ENCODE peak calls at places on chromosomes 3 and 15, in eight cellular contexts. P is anterior cingulate cortex; H is GM12878; T is left ventricle myocardium inferior; M is adrenal gland; K is activated T-cell treated with anti-CD3 and anti-CD28 coated beads, Interleukin-2, amount 50 U/mL, for 1 hour; I is Kasumi-1; A is stimulated activated CD4-positive, alpha-beta T cell treated with anti-CD3 and anti-CD28 coated beads, Interleukin-12 subunit alpha, Interleukin-12 subunit beta, amount 100 ng/mL, for 4 hours. B is an unnamed sample.

GRCh38 chr15:61653110-61653509 is 407.1 kb downstream of the VPS13C start:
- DNase-seq in P (no peak), H (no peak), T (peak; percentile 58), M (no peak), K (no peak), I (no peak), A (no peak), B (no peak)

GRCh38 chr15:75063338-75063737 is 39.9 kb downstream of the PPCDC start:
- DNase-seq in P (no peak), H (no peak), T (no peak), M (no peak), K (no peak), I (no peak), A (no peak), B (no peak)

GRCh38 chr3:103968131-103968530 is 1398.6 kb upstream of the ALCAM start:
- DNase-seq in P (no peak), H (no peak), T (no peak), M (no peak), K (no peak), I (no peak), A (no peak), B (no peak)

GRCh38 chr3:141266797-141267555 is 35.4 kb downstream of the PXYLP1 start:
- DNase-seq in P (no peak), H (no peak), T (no peak), M (no peak), K (peak; percentile 47), I (peak; percentile 22), A (no peak), B (peak; percentile 16)

GRCh38 chr3:18069564-18069963 is 327.1 kb upstream of the TBC1D5 start:
- DNase-seq in P (no peak), H (no peak), T (no peak), M (no peak), K (no peak), I (no peak), A (no peak), B (no peak)

GRCh38 chr3:148366743-148367410 is 330.8 kb upstream of the AGTR1 start:
- DNase-seq in P (peak; percentile 0), H (no peak), T (no peak), M (no peak), K (no peak), I (peak; percentile 48), A (no peak), B (no peak)

GRCh38 chr3:186493507-186493906 is 50.7 kb downstream of the CRYGS start:
- DNase-seq in P (peak; percentile 35), H (no peak), T (no peak), M (no peak), K (no peak), I (no peak), A (no peak), B (no peak)

GRCh38 chr3:151900460-151900859 is 27.0 kb downstream of the SUCNR1 start:
- DNase-seq in P (no peak), H (no peak), T (no peak), M (no peak), K (no peak), I (no peak), A (no peak), B (no peak)

GRCh38 chr15:59349715-59350420 is 22.8 kb downstream of the MYO1E start:
- DNase-seq in P (no peak), H (no peak), T (no peak), M (peak; percentile 60), K (no peak), I (no peak), A (no peak), B (no peak)

GRCh38 chr15:81813215-81813614 is 232.6 kb downstream of the MEX3B start:
- DNase-seq in P (no peak), H (no peak), T (no peak), M (no peak), K (no peak), I (no peak), A (no peak), B (no peak)

GRCh38 chr3:188617988-188618701 is 464.2 kb downstream of the LPP start:
- DNase-seq in P (no peak), H (no peak), T (no peak), M (no peak), K (no peak), I (no peak), A (no peak), B (no peak)

GRCh38 chr3:59502806-59503205 is 453.0 kb upstream of the CFAP20DC start:
- DNase-seq in P (no peak), H (no peak), T (no peak), M (no peak), K (no peak), I (no peak), A (peak; percentile 5), B (no peak)

GRCh38 chr3:63845215-63845614 is 18.4 kb downstream of the THOC7 start:
- DNase-seq in P (no peak), H (no peak), T (no peak), M (no peak), K (no peak), I (no peak), A (no peak), B (no peak)